ENCODE peak calls at places on chromosomes 2 and 18, in seven cellular contexts. J, Z, Q, W, I, M and X are unnamed samples.
A peak's percentile ranks its signal among the peaks of the same experiment; 100 is the strongest.

GRCh38 chr2:110770308-110770695 is 37.9 kb downstream of the ACOXL start:
- DNase-seq in J (peak; percentile 28), Z (no peak), Q (peak; percentile 29), W (no peak), I (no peak), M (peak; percentile 42), X (no peak)

GRCh38 chr2:152508446-152508845 is 173.5 kb downstream of the FMNL2 start:
- DNase-seq in J (no peak), Z (no peak), Q (no peak), W (no peak), I (no peak), M (no peak), X (no peak)

GRCh38 chr2:69238449-69239031 is 148.5 kb downstream of the GFPT1 start:
- DNase-seq in J (no peak), Z (no peak), Q (no peak), W (no peak), I (no peak), M (no peak), X (no peak)

GRCh38 chr2:100621371-100621910 is 58.6 kb downstream of the PDCL3 start:
- DNase-seq in J (no peak), Z (no peak), Q (no peak), W (no peak), I (no peak), M (no peak), X (no peak)

GRCh38 chr2:219344756-219345458 is 12.4 kb upstream of the RESP18 start:
- DNase-seq in J (peak; percentile 15), Z (no peak), Q (peak; percentile 21), W (no peak), I (no peak), M (no peak), X (no peak)

GRCh38 chr18:35729971-35730668 is 148.6 kb downstream of the GALNT1 start:
- DNase-seq in J (no peak), Z (no peak), Q (no peak), W (no peak), I (no peak), M (no peak), X (no peak)

GRCh38 chr2:235577404-235578330 is 83.8 kb downstream of the AGAP1 start:
- DNase-seq in J (peak; percentile 92), Z (no peak), Q (peak; percentile 33), W (no peak), I (no peak), M (no peak), X (no peak)

GRCh38 chr2:72137498-72138010 is 10.1 kb downstream of the CYP26B1 start:
- DNase-seq in J (peak; percentile 73), Z (peak; percentile 74), Q (peak; percentile 75), W (peak; percentile 88), I (peak; percentile 95), M (peak; percentile 87), X (peak; percentile 43)

GRCh38 chr2:71742953-71743601 is 289.7 kb downstream of the DYSF start:
- DNase-seq in J (no peak), Z (peak; percentile 92), Q (peak; percentile 44), W (peak; percentile 72), I (no peak), M (no peak), X (no peak)

GRCh38 chr2:133390151-133390550 is 178.1 kb downstream of the NCKAP5 start:
- DNase-seq in J (no peak), Z (no peak), Q (no peak), W (no peak), I (no peak), M (no peak), X (no peak)

GRCh38 chr2:17363846-17364245 is 154.4 kb downstream of the RAD51AP2 start:
- DNase-seq in J (no peak), Z (no peak), Q (no peak), W (no peak), I (no peak), M (no peak), X (no peak)

GRCh38 chr2:149902104-149902503 is 314.5 kb upstream of the MMADHC start:
- DNase-seq in J (no peak), Z (peak; percentile 76), Q (peak; percentile 15), W (no peak), I (no peak), M (no peak), X (no peak)

GRCh38 chr2:84458436-84459027 is 548 bp downstream of the SUCLG1 start:
- DNase-seq in J (peak; percentile 11), Z (peak; percentile 61), Q (no peak), W (no peak), I (no peak), M (peak; percentile 31), X (peak; percentile 0)

GRCh38 chr18:61883547-61883946 is 9.3 kb downstream of the RNF152 start:
- DNase-seq in J (no peak), Z (no peak), Q (no peak), W (no peak), I (no peak), M (no peak), X (no peak)

GRCh38 chr2:53670351-53670750 is 97.3 kb upstream of the CHAC2 start:
- DNase-seq in J (no peak), Z (no peak), Q (no peak), W (no peak), I (no peak), M (no peak), X (no peak)

GRCh38 chr2:196263181-196263747 is 91.9 kb upstream of the STK17B start:
- DNase-seq in J (no peak), Z (no peak), Q (no peak), W (no peak), I (no peak), M (no peak), X (peak; percentile 19)

GRCh38 chr2:1446281-1446680 is 33.0 kb downstream of the TPO start:
- DNase-seq in J (no peak), Z (no peak), Q (no peak), W (no peak), I (no peak), M (no peak), X (no peak)

GRCh38 chr2:71333619-71334018 is 2.0 kb downstream of the ZNF638 start:
- DNase-seq in J (no peak), Z (no peak), Q (no peak), W (no peak), I (no peak), M (no peak), X (no peak)

GRCh38 chr2:7428444-7429204 is 511.4 kb downstream of the RNF144A start:
- DNase-seq in J (no peak), Z (no peak), Q (no peak), W (no peak), I (no peak), M (no peak), X (no peak)

GRCh38 chr2:160387558-160388262 is 105.9 kb downstream of the RBMS1 start:
- DNase-seq in J (no peak), Z (peak; percentile 90), Q (peak; percentile 43), W (no peak), I (no peak), M (no peak), X (no peak)

GRCh38 chr2:3742743-3743142 is 39.4 kb downstream of the DCDC2C start:
- DNase-seq in J (no peak), Z (no peak), Q (no peak), W (no peak), I (peak; percentile 32), M (no peak), X (no peak)

GRCh38 chr2:5132281-5132680 is 559.9 kb upstream of the SOX11 start:
- DNase-seq in J (no peak), Z (no peak), Q (no peak), W (no peak), I (no peak), M (no peak), X (no peak)

GRCh38 chr2:86314125-86314524 is 23.3 kb downstream of the REEP1 start:
- DNase-seq in J (no peak), Z (no peak), Q (no peak), W (no peak), I (no peak), M (no peak), X (no peak)

GRCh38 chr2:225008935-225009334 is 33.3 kb downstream of the DOCK10 start:
- DNase-seq in J (peak; percentile 62), Z (no peak), Q (no peak), W (no peak), I (peak; percentile 76), M (peak; percentile 21), X (no peak)

GRCh38 chr18:11316546-11316945 is 167.2 kb upstream of the PIEZO2 start:
- DNase-seq in J (no peak), Z (no peak), Q (no peak), W (no peak), I (no peak), M (no peak), X (no peak)

DNA sequence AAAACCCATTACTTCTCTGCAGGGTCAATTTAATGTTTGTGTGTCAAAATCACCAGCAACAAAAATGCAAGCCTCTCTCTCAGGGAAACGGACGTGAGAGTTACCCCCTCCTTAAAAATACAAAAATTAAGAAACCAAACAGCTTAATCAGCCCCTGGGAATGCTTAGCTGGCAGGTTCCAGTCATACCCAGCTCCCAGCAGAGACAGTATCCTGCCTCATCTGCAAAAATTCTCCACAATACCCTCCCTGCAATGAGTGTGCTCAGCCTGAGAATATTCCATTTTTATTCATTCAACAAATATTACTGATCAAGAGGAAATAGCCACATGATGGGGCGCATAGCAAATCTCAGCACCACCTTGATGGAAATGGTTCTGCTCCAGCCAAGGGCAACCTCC is 36.3 kb downstream of the ST8SIA5 start:
- DNase-seq in J (no peak), Z (no peak), Q (no peak), W (no peak), I (no peak), M (no peak), X (no peak)
- TF ChIP-seq CTCF in J (no peak), Z (no peak), Q (no peak), W (no peak), I (no peak), M (no peak), X (no peak)

GRCh38 chr2:190791347-190791982 is 89.2 kb upstream of the GLS start:
- DNase-seq in J (no peak), Z (no peak), Q (peak; percentile 15), W (no peak), I (peak; percentile 63), M (no peak), X (no peak)
- H3K27ac ChIP-seq in J (no peak overlapping the region), Z (no peak overlapping the region), Q (no peak overlapping the region), W (peak overlapping the region; percentile 57), I (no peak overlapping the region), M (peak overlapping the region; percentile 55), X (no peak overlapping the region)

GRCh38 chr2:27573452-27573851 is 9.4 kb upstream of the ZNF512 start:
- DNase-seq in J (no peak), Z (no peak), Q (no peak), W (no peak), I (no peak), M (no peak), X (no peak)
- H3K9me3 ChIP-seq in J (no peaks in the 10 kb centered on the region), Z (no peaks in the 10 kb centered on the region), Q (peaks cover 14% of the 10 kb centered on the region), W (peaks cover 69% of the 10 kb centered on the region), I (peaks cover 22% of the 10 kb centered on the region), M (no peaks in the 10 kb centered on the region), X (peaks cover 17% of the 10 kb centered on the region)

DNA sequence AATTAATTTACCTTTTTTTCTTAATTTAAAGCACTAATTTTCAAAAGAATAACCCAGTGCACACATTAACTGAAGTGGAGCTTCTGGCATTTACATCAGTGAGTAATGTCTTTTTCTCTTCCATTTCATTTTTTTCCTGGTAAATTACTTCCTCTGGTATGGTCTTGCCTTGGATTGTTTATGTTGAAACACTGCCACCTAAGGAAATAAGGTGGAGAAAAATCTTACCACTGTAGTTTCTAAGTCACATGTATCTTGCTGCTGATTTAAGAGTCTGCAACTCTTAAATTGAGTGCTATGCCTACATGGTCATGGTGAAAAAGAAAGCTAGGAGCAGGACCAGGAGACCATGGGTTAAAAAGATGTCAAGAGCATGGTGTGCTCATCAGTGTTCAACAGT is 51.0 kb downstream of the TTC27 start:
- DNase-seq in J (no peak), Z (no peak), Q (no peak), W (no peak), I (no peak), M (no peak), X (no peak)
- TF ChIP-seq CTCF in J (no peak), Z (no peak), Q (no peak), W (no peak), I (no peak), M (peak; percentile 39), X (no peak)